ENCODE peak calls at places on chromosomes 13 and 19, in eight cellular contexts. One of them, this sample, is unnamed. For H3K27me3, the result is how much of the 10 kb centered on the place peaks cover.

GRCh38 chr19:7940841-7941240 is 2.6 kb downstream of the TIMM44 start:
- DNase-seq in Peyer's patch: no peak
- DNase-seq in endodermal cell: no peak
- DNase-seq in HCT116: no peak
- DNase-seq in GM06990: no peak
- DNase-seq in right cardiac atrium: no peak
- DNase-seq in adrenal gland: no peak
- DNase-seq in ovary: no peak
- DNase-seq in this sample: no peak

GRCh38 chr19:3365447-3366103 is 808 bp upstream of the NFIC start:
- DNase-seq in GM06990: no peak
- DNase-seq in HCT116: peak
- DNase-seq in Peyer's patch: no peak
- DNase-seq in right cardiac atrium: peak
- DNase-seq in adrenal gland: peak
- DNase-seq in ovary: peak
- DNase-seq in endodermal cell: no peak
- DNase-seq in this sample: no peak

GRCh38 chr13:79393564-79394249 is 12.3 kb downstream of the RBM26 start:
- DNase-seq in adrenal gland: no peak
- DNase-seq in ovary: no peak
- DNase-seq in GM06990: peak
- DNase-seq in right cardiac atrium: no peak
- DNase-seq in Peyer's patch: no peak
- DNase-seq in endodermal cell: peak
- DNase-seq in HCT116: no peak
- DNase-seq in this sample: no peak

GRCh38 chr19:45250832-45251451 is at the start of gene MARK4:
- DNase-seq in adrenal gland: peak
- DNase-seq in right cardiac atrium: peak
- DNase-seq in Peyer's patch: peak
- DNase-seq in ovary: peak
- DNase-seq in endodermal cell: peak
- DNase-seq in HCT116: peak
- DNase-seq in GM06990: peak
- DNase-seq in this sample: peak

GRCh38 chr13:85298387-85298924 is 500.8 kb downstream of the SLITRK6 start:
- DNase-seq in endodermal cell: no peak
- DNase-seq in right cardiac atrium: no peak
- DNase-seq in adrenal gland: no peak
- DNase-seq in HCT116: no peak
- DNase-seq in ovary: no peak
- DNase-seq in Peyer's patch: no peak
- DNase-seq in GM06990: no peak
- DNase-seq in this sample: no peak

GRCh38 chr13:34570954-34571353 is 371.1 kb upstream of the NBEA start:
- DNase-seq in endodermal cell: no peak
- DNase-seq in right cardiac atrium: no peak
- DNase-seq in ovary: no peak
- DNase-seq in adrenal gland: no peak
- DNase-seq in Peyer's patch: no peak
- DNase-seq in HCT116: no peak
- DNase-seq in GM06990: no peak
- DNase-seq in this sample: no peak

GRCh38 chr13:73809561-73809960 is 324.6 kb downstream of the KLF12 start:
- DNase-seq in HCT116: no peak
- DNase-seq in adrenal gland: no peak
- DNase-seq in ovary: no peak
- DNase-seq in endodermal cell: no peak
- DNase-seq in right cardiac atrium: no peak
- DNase-seq in GM06990: no peak
- DNase-seq in Peyer's patch: no peak
- DNase-seq in this sample: no peak

GRCh38 chr13:107364658-107365057 is 796.7 kb upstream of the ARGLU1 start:
- DNase-seq in HCT116: no peak
- DNase-seq in right cardiac atrium: no peak
- DNase-seq in endodermal cell: no peak
- DNase-seq in Peyer's patch: no peak
- DNase-seq in GM06990: no peak
- DNase-seq in adrenal gland: no peak
- DNase-seq in ovary: no peak
- DNase-seq in this sample: no peak

GRCh38 chr19:29815231-29815630 is 3.4 kb downstream of the CCNE1 start:
- DNase-seq in GM06990: peak
- DNase-seq in endodermal cell: no peak
- DNase-seq in Peyer's patch: no peak
- DNase-seq in adrenal gland: no peak
- DNase-seq in ovary: no peak
- DNase-seq in HCT116: no peak
- DNase-seq in right cardiac atrium: no peak
- DNase-seq in this sample: no peak

GRCh38 chr19:17404015-17404414 is 1.4 kb downstream of the BST2 start:
- DNase-seq in right cardiac atrium: no peak
- DNase-seq in HCT116: no peak
- DNase-seq in Peyer's patch: no peak
- DNase-seq in ovary: no peak
- DNase-seq in GM06990: no peak
- DNase-seq in adrenal gland: peak
- DNase-seq in endodermal cell: peak
- DNase-seq in this sample: no peak

GRCh38 chr19:55398200-55398947 is 9.2 kb downstream of the UBE2S start:
- DNase-seq in adrenal gland: no peak
- DNase-seq in Peyer's patch: no peak
- DNase-seq in ovary: no peak
- DNase-seq in GM06990: no peak
- DNase-seq in endodermal cell: peak
- DNase-seq in HCT116: no peak
- DNase-seq in right cardiac atrium: no peak
- DNase-seq in this sample: no peak
- H3K4me3 ChIP-seq in adrenal gland: no peak
- H3K4me3 ChIP-seq in Peyer's patch: no peak
- H3K4me3 ChIP-seq in ovary: no peak
- H3K4me3 ChIP-seq in GM06990: no peak
- H3K4me3 ChIP-seq in endodermal cell: no peak
- H3K4me3 ChIP-seq in HCT116: no peak
- H3K4me3 ChIP-seq in right cardiac atrium: no peak
- H3K4me3 ChIP-seq in this sample: no peak

DNA sequence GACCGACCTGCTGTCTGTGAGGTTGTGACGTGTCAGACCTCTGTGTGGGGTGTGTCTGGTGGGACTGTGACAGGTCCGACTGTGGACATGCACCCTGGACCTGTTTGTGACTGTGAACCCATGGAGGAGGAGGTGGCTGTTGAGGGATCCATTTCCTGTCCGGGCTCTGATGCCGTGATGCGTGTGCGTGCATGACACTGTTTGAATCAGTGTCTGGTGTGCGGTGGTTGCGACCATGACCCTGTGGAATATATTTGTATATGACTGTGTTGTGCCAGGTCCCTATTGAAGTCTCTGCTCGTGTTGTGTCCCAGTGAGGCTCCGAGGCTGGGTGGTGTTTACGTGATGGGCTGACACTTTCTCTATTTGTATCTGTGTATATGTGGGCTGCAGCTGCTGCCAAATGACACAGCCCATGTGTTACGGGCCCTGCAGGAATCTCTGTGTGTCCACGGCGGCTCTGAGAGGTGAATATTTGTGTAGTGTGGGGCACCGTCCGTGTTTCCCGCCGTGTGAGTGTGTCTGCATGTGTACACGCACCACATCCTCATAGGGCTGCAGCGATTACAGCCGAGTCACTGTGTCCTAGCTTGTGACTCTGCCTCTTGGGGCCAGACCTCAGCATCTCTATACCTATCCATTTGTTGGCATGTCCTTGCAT is 18.3 kb downstream of the CCDC97 start:
- DNase-seq in GM06990: no peak
- DNase-seq in Peyer's patch: no peak
- DNase-seq in right cardiac atrium: no peak
- DNase-seq in endodermal cell: no peak
- DNase-seq in HCT116: no peak
- DNase-seq in ovary: no peak
- DNase-seq in adrenal gland: peak
- DNase-seq in this sample: no peak
- H3K27me3 ChIP-seq in GM06990: under half
- H3K27me3 ChIP-seq in Peyer's patch: under half
- H3K27me3 ChIP-seq in right cardiac atrium: under half
- H3K27me3 ChIP-seq in endodermal cell: under half
- H3K27me3 ChIP-seq in HCT116: under half
- H3K27me3 ChIP-seq in ovary: under half
- H3K27me3 ChIP-seq in adrenal gland: under half
- H3K27me3 ChIP-seq in this sample: under half

GRCh38 chr19:19068659-19069509 is 5.1 kb downstream of the SLC25A42 start:
- DNase-seq in adrenal gland: no peak
- DNase-seq in HCT116: no peak
- DNase-seq in ovary: no peak
- DNase-seq in Peyer's patch: no peak
- DNase-seq in right cardiac atrium: no peak
- DNase-seq in endodermal cell: no peak
- DNase-seq in GM06990: peak
- DNase-seq in this sample: no peak
- H3K4me3 ChIP-seq in adrenal gland: no peak
- H3K4me3 ChIP-seq in HCT116: no peak
- H3K4me3 ChIP-seq in ovary: no peak
- H3K4me3 ChIP-seq in Peyer's patch: no peak
- H3K4me3 ChIP-seq in right cardiac atrium: no peak
- H3K4me3 ChIP-seq in endodermal cell: no peak
- H3K4me3 ChIP-seq in GM06990: no peak
- H3K4me3 ChIP-seq in this sample: no peak

DNA sequence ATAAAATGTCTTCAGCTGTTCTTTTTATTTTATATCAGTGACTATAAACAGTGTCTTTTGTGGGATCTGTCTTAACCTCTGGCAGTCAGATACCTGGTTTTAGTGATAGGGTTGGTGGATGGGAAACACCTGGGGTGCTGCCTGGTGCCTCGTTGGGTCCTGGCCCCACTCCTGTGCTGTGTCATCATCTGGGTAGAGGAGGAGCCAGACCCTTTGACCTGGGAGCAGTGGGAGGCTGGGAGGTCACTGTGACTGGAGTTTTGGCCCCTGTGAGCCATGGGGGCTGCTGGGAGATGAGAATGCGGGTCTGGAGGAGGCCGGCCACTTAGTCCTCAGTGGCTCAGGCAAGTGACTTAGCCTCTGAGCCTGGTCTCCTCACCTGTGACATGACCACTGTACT is 29.4 kb downstream of the TDRD12 start:
- DNase-seq in endodermal cell: no peak
- DNase-seq in Peyer's patch: no peak
- DNase-seq in adrenal gland: no peak
- DNase-seq in GM06990: no peak
- DNase-seq in right cardiac atrium: no peak
- DNase-seq in HCT116: no peak
- DNase-seq in ovary: no peak
- DNase-seq in this sample: no peak
- H3K27me3 ChIP-seq in endodermal cell: under half
- H3K27me3 ChIP-seq in Peyer's patch: under half
- H3K27me3 ChIP-seq in adrenal gland: under half
- H3K27me3 ChIP-seq in GM06990: under half
- H3K27me3 ChIP-seq in right cardiac atrium: under half
- H3K27me3 ChIP-seq in HCT116: under half
- H3K27me3 ChIP-seq in ovary: under half
- H3K27me3 ChIP-seq in this sample: under half

GRCh38 chr13:31773538-31773937 is 34.2 kb downstream of the RXFP2 start:
- DNase-seq in Peyer's patch: no peak
- DNase-seq in GM06990: no peak
- DNase-seq in HCT116: no peak
- DNase-seq in endodermal cell: no peak
- DNase-seq in ovary: no peak
- DNase-seq in adrenal gland: no peak
- DNase-seq in right cardiac atrium: no peak
- DNase-seq in this sample: no peak
- H3K4me3 ChIP-seq in Peyer's patch: no peak
- H3K4me3 ChIP-seq in GM06990: no peak
- H3K4me3 ChIP-seq in HCT116: no peak
- H3K4me3 ChIP-seq in endodermal cell: no peak
- H3K4me3 ChIP-seq in ovary: no peak
- H3K4me3 ChIP-seq in adrenal gland: no peak
- H3K4me3 ChIP-seq in right cardiac atrium: peak
- H3K4me3 ChIP-seq in this sample: no peak

GRCh38 chr19:53897459-53897858 is 11.6 kb upstream of the CACNG7 start:
- DNase-seq in Peyer's patch: no peak
- DNase-seq in ovary: no peak
- DNase-seq in endodermal cell: no peak
- DNase-seq in GM06990: no peak
- DNase-seq in adrenal gland: no peak
- DNase-seq in HCT116: no peak
- DNase-seq in right cardiac atrium: no peak
- DNase-seq in this sample: no peak

GRCh38 chr19:53896682-53897081 is 12.4 kb upstream of the CACNG7 start:
- DNase-seq in adrenal gland: no peak
- DNase-seq in Peyer's patch: no peak
- DNase-seq in GM06990: no peak
- DNase-seq in right cardiac atrium: no peak
- DNase-seq in HCT116: no peak
- DNase-seq in ovary: no peak
- DNase-seq in endodermal cell: no peak
- DNase-seq in this sample: no peak

GRCh38 chr19:53898166-53898565 is 10.9 kb upstream of the CACNG7 start:
- DNase-seq in endodermal cell: no peak
- DNase-seq in ovary: no peak
- DNase-seq in right cardiac atrium: no peak
- DNase-seq in adrenal gland: no peak
- DNase-seq in Peyer's patch: no peak
- DNase-seq in GM06990: no peak
- DNase-seq in HCT116: no peak
- DNase-seq in this sample: no peak

GRCh38 chr19:53900191-53900860 is 8.8 kb upstream of the CACNG7 start:
- DNase-seq in HCT116: no peak
- DNase-seq in endodermal cell: no peak
- DNase-seq in ovary: no peak
- DNase-seq in Peyer's patch: no peak
- DNase-seq in adrenal gland: no peak
- DNase-seq in GM06990: no peak
- DNase-seq in right cardiac atrium: no peak
- DNase-seq in this sample: no peak

DNA sequence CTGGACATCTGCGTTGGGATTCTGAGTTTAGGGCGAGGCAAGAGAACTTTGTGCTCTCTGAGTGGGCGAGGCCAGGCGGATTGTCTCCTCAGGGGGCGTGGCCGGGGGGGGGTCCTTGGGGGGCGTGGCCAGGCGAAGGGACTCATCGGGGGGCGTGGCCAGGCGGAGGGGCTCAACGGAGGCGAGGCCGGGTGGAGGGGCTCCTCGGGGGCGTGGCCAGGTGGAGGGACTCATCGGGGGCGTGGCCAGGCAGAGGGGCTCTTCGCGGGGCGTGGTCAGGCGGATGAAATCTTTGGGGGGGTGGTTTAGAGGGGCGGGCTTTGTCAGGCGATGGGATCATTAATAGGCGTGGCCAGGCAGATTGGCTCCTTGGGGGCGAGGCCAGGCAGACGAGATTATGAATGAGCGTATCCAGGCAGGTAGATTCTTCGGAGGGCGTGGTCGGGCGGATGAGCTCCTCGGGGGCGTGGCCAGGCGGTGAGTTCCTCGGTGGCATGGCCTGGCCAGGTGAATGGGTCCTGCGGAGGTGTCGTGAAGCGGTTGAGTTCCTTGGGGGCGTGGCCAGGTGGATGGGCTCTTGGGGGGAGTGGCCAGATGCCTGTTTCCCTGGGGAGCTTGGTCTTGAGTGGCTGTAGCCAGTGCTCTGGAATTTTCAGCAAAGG is 10.3 kb upstream of the CACNG7 start:
- DNase-seq in adrenal gland: no peak
- DNase-seq in HCT116: peak
- DNase-seq in ovary: no peak
- DNase-seq in right cardiac atrium: no peak
- DNase-seq in endodermal cell: peak
- DNase-seq in GM06990: no peak
- DNase-seq in Peyer's patch: no peak
- DNase-seq in this sample: no peak
- H3K27me3 ChIP-seq in adrenal gland: under half
- H3K27me3 ChIP-seq in HCT116: under half
- H3K27me3 ChIP-seq in ovary: under half
- H3K27me3 ChIP-seq in right cardiac atrium: under half
- H3K27me3 ChIP-seq in endodermal cell: under half
- H3K27me3 ChIP-seq in GM06990: under half
- H3K27me3 ChIP-seq in Peyer's patch: under half
- H3K27me3 ChIP-seq in this sample: under half

This sample was measured in lung.